ENCODE peak calls at places on chromosomes 3 and 15, in four cellular contexts. V is Panc1, U is HepG2, X is HCT116. W is an unnamed sample.

GRCh38 chr15:77070180-77070499 is 769 bp downstream of the TSPAN3 start:
- DNase-seq in U (no peak), V (no peak), X (no peak), W (no peak)

GRCh38 chr3:136186330-136186729 is 9.8 kb downstream of the MSL2 start:
- DNase-seq in U (peak; percentile 69), V (no peak), X (no peak), W (peak; percentile 34)

GRCh38 chr3:49673715-49674490 is at the start of gene APEH:
- DNase-seq in V (peak; percentile 67), U (peak; percentile 96), X (peak; percentile 97), W (peak; percentile 95)

GRCh38 chr3:195395208-195395816 is 47.5 kb downstream of the ACAP2 start:
- DNase-seq in X (no peak), V (no peak), U (peak; percentile 5), W (no peak)

GRCh38 chr3:193418576-193419373 is 40.2 kb upstream of the ATP13A5 start:
- DNase-seq in V (no peak), U (peak; percentile 3), X (no peak), W (no peak)

GRCh38 chr3:37855363-37855970 is 6.2 kb upstream of the CTDSPL start:
- DNase-seq in V (no peak), U (peak; percentile 53), X (peak; percentile 41), W (peak; percentile 86)

GRCh38 chr15:74867562-74868458 is 5.4 kb downstream of the SCAMP2 start:
- DNase-seq in V (no peak), U (no peak), X (no peak), W (no peak)

GRCh38 chr3:156577731-156578130 is 22.8 kb upstream of the SSR3 start:
- DNase-seq in X (no peak), V (no peak), U (no peak), W (no peak)

GRCh38 chr15:81273200-81273599 is 50.7 kb downstream of the STARD5 start:
- DNase-seq in U (no peak), X (no peak), V (no peak), W (no peak)

GRCh38 chr3:14625443-14625842 is 26.1 kb upstream of the CCDC174 start:
- DNase-seq in U (no peak), V (no peak), X (no peak), W (no peak)

GRCh38 chr3:27590437-27591320 is 106.5 kb upstream of the SLC4A7 start:
- DNase-seq in V (no peak), X (no peak), U (no peak), W (no peak)

GRCh38 chr3:100811779-100812507 is 102.6 kb downstream of the TFG start:
- DNase-seq in V (no peak), U (no peak), X (no peak), W (no peak)

GRCh38 chr3:196096382-196096953 is 14.6 kb upstream of the TFRC start:
- DNase-seq in V (no peak), X (no peak), U (no peak), W (no peak)

GRCh38 chr3:56468184-56469106 is at the start of gene ERC2:
- DNase-seq in X (no peak), U (peak; percentile 34), V (no peak), W (peak; percentile 5)

GRCh38 chr15:26974120-26974780 is 3.3 kb downstream of the GABRG3 start:
- DNase-seq in V (peak; percentile 0), X (no peak), U (peak; percentile 13), W (peak; percentile 39)

GRCh38 chr3:71488882-71489281 is 94.6 kb downstream of the FOXP1 start:
- DNase-seq in X (no peak), U (no peak), V (no peak), W (no peak)

GRCh38 chr3:23832523-23832922 is 26.8 kb downstream of the UBE2E1 start:
- DNase-seq in V (no peak), X (no peak), U (no peak), W (no peak)

GRCh38 chr15:41568350-41569017 is 9.5 kb downstream of the TYRO3 start:
- DNase-seq in U (peak; percentile 98), X (no peak), V (no peak), W (peak; percentile 62)

GRCh38 chr3:61578667-61579367 is 17.4 kb downstream of the PTPRG start:
- DNase-seq in U (no peak), V (no peak), X (no peak), W (no peak)

GRCh38 chr3:38576131-38577088 is 73.1 kb downstream of the SCN5A start:
- DNase-seq in X (no peak), V (no peak), U (no peak), W (no peak)

GRCh38 chr15:91867581-91868026 is 14.1 kb downstream of the SLCO3A1 start:
- DNase-seq in V (peak; percentile 46), X (peak; percentile 61), U (no peak), W (no peak)

GRCh38 chr15:74897300-74897701 is 7.5 kb downstream of the MPI start:
- DNase-seq in X (no peak), V (no peak), U (no peak), W (no peak)

GRCh38 chr3:3984053-3984452 is 184.8 kb downstream of the LRRN1 start:
- DNase-seq in U (no peak), V (no peak), X (no peak), W (no peak)

GRCh38 chr15:63079938-63080626 is 37.5 kb downstream of the TPM1 start:
- DNase-seq in U (peak; percentile 62), V (no peak), X (peak; percentile 12), W (no peak)

GRCh38 chr3:187041362-187042061 is 97.8 kb downstream of the RPL39L start:
- DNase-seq in X (no peak), V (no peak), U (peak; percentile 97), W (peak; percentile 59)

GRCh38 chr3:9026320-9027040 is 63.2 kb upstream of the RAD18 start:
- DNase-seq in V (no peak), X (no peak), U (no peak), W (no peak)

GRCh38 chr3:150372320-150373118 is 35.6 kb upstream of the TSC22D2 start:
- DNase-seq in V (no peak), X (no peak), U (peak; percentile 79), W (peak; percentile 16)

GRCh38 chr3:175208316-175208715 is 349.2 kb downstream of the NAALADL2 start:
- DNase-seq in U (no peak), X (no peak), V (no peak), W (no peak)

GRCh38 chr15:71705151-71705550 is 105.2 kb upstream of the NR2E3 start:
- DNase-seq in U (no peak), V (no peak), X (no peak), W (no peak)

GRCh38 chr15:100809151-100809550 is 70.5 kb upstream of the ALDH1A3 start:
- DNase-seq in U (no peak), V (no peak), X (no peak), W (no peak)

GRCh38 chr15:86063328-86064180 is 16.1 kb upstream of the AGBL1 start:
- DNase-seq in V (no peak), X (no peak), U (no peak), W (no peak)

GRCh38 chr3:59555593-59556315 is 505.9 kb upstream of the CFAP20DC start:
- DNase-seq in V (no peak), U (no peak), X (no peak), W (no peak)

GRCh38 chr3:59563966-59564365 is 514.1 kb upstream of the CFAP20DC start:
- DNase-seq in U (no peak), X (no peak), V (no peak), W (no peak)

GRCh38 chr3:59563072-59563605 is 513.3 kb upstream of the CFAP20DC start:
- DNase-seq in V (no peak), U (no peak), X (no peak), W (no peak)

GRCh38 chr3:59558906-59559720 is 509.3 kb upstream of the CFAP20DC start:
- DNase-seq in U (no peak), X (no peak), V (no peak), W (no peak)

GRCh38 chr3:59559721-59560514 is 510.1 kb upstream of the CFAP20DC start:
- DNase-seq in U (no peak), X (peak; percentile 23), V (no peak), W (no peak)
- TF ChIP-seq TCF7L2 in U (no peak), X (peak; percentile 17), V (no peak), W (no peak)

GRCh38 chr3:171935261-171936123 is 92.3 kb downstream of the TMEM212 start:
- DNase-seq in U (no peak), X (no peak), V (no peak), W (peak; percentile 49)

GRCh38 chr3:171933441-171933840 is 90.3 kb downstream of the TMEM212 start:
- DNase-seq in U (no peak), X (no peak), V (no peak), W (no peak)

GRCh38 chr3:171940250-171940649 is 97.1 kb downstream of the TMEM212 start:
- DNase-seq in X (no peak), V (no peak), U (no peak), W (no peak)

GRCh38 chr3:171939578-171939977 is 96.4 kb downstream of the TMEM212 start:
- DNase-seq in X (no peak), V (no peak), U (no peak), W (no peak)

GRCh38 chr3:171936231-171936841 is 93.2 kb downstream of the TMEM212 start:
- DNase-seq in U (no peak), V (no peak), X (no peak), W (no peak)
- TF ChIP-seq TCF7L2 in U (no peak), V (no peak), X (no peak), W (no peak)

GRCh38 chr3:16134173-16134928 is 40.1 kb upstream of the GALNT15 start:
- DNase-seq in U (no peak), X (no peak), V (no peak), W (no peak)

GRCh38 chr3:16132926-16133325 is 41.6 kb upstream of the GALNT15 start:
- DNase-seq in X (no peak), U (no peak), V (no peak), W (no peak)

GRCh38 chr3:16137977-16138376 is 36.5 kb upstream of the GALNT15 start:
- DNase-seq in U (no peak), X (no peak), V (no peak), W (no peak)

GRCh38 chr3:16137044-16137443 is 37.4 kb upstream of the GALNT15 start:
- DNase-seq in U (no peak), V (no peak), X (no peak), W (no peak)

DNA sequence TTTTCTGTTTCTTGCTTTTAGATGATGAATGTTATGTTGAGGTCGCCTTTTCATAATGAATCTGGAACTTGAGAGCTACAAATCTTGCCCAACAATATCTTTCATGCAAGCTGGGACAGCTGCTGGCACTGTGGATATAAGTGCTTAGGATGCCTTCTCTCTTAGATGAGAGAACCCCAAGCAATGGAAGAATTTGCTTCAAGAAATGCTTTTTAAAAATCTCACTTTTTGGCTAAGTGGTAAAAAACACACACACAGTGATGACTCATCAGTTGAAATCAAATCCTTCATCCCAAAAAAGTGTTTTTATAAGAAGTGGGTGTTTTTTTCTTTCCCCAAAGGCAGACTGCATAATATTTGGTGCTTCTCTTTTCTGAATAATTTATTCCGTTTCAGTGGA is 38.4 kb upstream of the GALNT15 start:
- DNase-seq in X (no peak), U (no peak), V (no peak), W (no peak)
- TF ChIP-seq TCF7L2 in X (no peak), U (no peak), V (no peak), W (no peak)

DNA sequence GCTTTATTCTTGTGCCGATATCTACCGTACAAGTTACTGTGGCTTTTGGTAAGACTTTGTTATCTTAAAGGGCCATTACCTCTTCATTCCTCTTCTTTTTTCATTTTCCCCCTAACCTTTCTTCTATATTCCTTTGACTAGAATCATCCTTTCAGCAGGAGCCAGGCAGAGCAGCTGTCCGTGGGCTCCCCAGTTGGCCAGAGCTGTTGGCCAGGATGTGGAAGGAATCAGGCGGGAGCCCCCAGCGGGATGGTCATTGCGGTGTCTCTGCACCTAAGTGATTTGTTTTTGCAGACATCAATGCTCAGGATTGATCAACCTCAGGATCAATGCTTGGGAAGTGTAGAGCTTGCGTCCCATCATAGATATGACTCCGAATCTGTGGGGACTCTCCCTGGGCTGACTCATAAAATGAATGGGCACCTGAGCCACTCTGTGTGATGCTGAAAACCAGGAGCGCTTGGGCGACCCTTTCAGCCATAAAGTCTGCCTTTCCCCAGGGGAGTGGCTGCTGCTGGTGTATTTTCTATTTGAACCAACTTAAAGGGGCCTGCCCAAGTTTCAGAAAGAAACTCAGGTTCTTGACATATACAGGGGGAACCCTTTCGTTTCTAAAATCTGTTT is 21.7 kb downstream of the APBA2 start:
- DNase-seq in V (no peak), X (no peak), U (no peak), W (no peak)
- TF ChIP-seq TCF7L2 in V (no peak), X (no peak), U (no peak), W (no peak)

W was measured in K562.